ENCODE peak calls at places on chromosomes 16 and 17, in ten cellular contexts. I is Panc1, N is sigmoid colon, M is stomach, K is transverse colon, L is HCT116, D is GM23338, S is K562, Y is H1, H is HL-60. R is an unnamed sample.
A peak's percentile ranks its signal among the peaks of the same experiment; 100 is the strongest.

GRCh38 chr17:5711344-5711743 is 127.0 kb upstream of the NLRP1 start:
- DNase-seq in I (no peak), D (no peak), N (no peak), Y (no peak), M (no peak), S (no peak), K (no peak), H (no peak), L (no peak), R (no peak)

GRCh38 chr17:66386789-66387351 is 84.5 kb downstream of the PRKCA start:
- DNase-seq in S (no peak), H (no peak), D (no peak), M (no peak), Y (no peak), I (no peak), N (no peak), K (no peak), L (no peak), R (no peak)

GRCh38 chr17:18184143-18185007 is 747 bp downstream of the ALKBH5 start:
- DNase-seq in K (peak; percentile 57), L (no peak), S (peak; percentile 59), I (no peak), Y (peak; percentile 65), N (peak; percentile 88), M (peak; percentile 56), D (peak; percentile 70), H (peak; percentile 27), R (peak; percentile 27)

GRCh38 chr17:30366536-30366935 is 12.2 kb upstream of the CPD start:
- DNase-seq in D (no peak), L (no peak), Y (no peak), K (no peak), M (no peak), H (no peak), I (no peak), N (no peak), S (no peak), R (no peak)

GRCh38 chr17:81039096-81039495 is 4.1 kb downstream of the BAIAP2 start:
- DNase-seq in K (no peak), N (no peak), Y (no peak), I (no peak), L (no peak), M (no peak), S (no peak), H (no peak), D (no peak), R (no peak)

GRCh38 chr16:11833951-11834695 is 17.2 kb downstream of the RSL1D1 start:
- DNase-seq in L (no peak), I (no peak), Y (no peak), S (no peak), D (no peak), K (no peak), H (peak; percentile 81), M (no peak), N (no peak), R (no peak)

GRCh38 chr16:2066139-2066538 is 18.4 kb downstream of the TSC2 start:
- DNase-seq in I (no peak), M (no peak), N (no peak), Y (no peak), H (no peak), K (no peak), S (no peak), D (no peak), L (no peak), R (no peak)

GRCh38 chr17:69712801-69713311 is 298.4 kb downstream of the MAP2K6 start:
- DNase-seq in M (no peak), I (no peak), H (no peak), D (no peak), S (no peak), N (no peak), L (no peak), Y (no peak), K (no peak), R (no peak)

GRCh38 chr16:79599256-79599836 is 1.2 kb downstream of the MAF start:
- DNase-seq in Y (peak; percentile 69), M (no peak), H (no peak), K (no peak), N (peak; percentile 66), I (no peak), D (peak; percentile 45), S (no peak), L (no peak), R (peak; percentile 16)

GRCh38 chr16:12682441-12682840 is 121.2 kb downstream of the CPPED1 start:
- DNase-seq in H (no peak), N (no peak), I (no peak), D (no peak), K (no peak), S (peak; percentile 23), L (no peak), Y (no peak), M (no peak), R (no peak)

GRCh38 chr17:5226940-5227878 is 7.5 kb downstream of the SCIMP start:
- DNase-seq in S (no peak), K (no peak), D (no peak), Y (no peak), M (no peak), I (no peak), H (no peak), L (no peak), N (no peak), R (no peak)

GRCh38 chr17:28972437-28972836 is 21.1 kb upstream of the PHF12 start:
- DNase-seq in N (no peak), H (no peak), K (no peak), M (no peak), I (no peak), L (no peak), S (no peak), D (no peak), Y (no peak), R (no peak)

GRCh38 chr16:17657037-17657436 is 186.3 kb upstream of the XYLT1 start:
- DNase-seq in I (no peak), N (no peak), M (no peak), H (no peak), S (no peak), Y (peak; percentile 51), K (no peak), D (peak; percentile 42), L (no peak), R (no peak)

GRCh38 chr17:57935833-57936807 is 19.1 kb downstream of the CUEDC1 start:
- DNase-seq in M (no peak), D (peak; percentile 48), K (peak; percentile 49), I (no peak), N (peak; percentile 91), H (no peak), Y (no peak), S (no peak), L (no peak), R (no peak)
- TF ChIP-seq POLR2AphosphoS5 in M (no peak), D (no peak), K (no peak), I (no peak), N (peak; percentile 64), H (no peak), Y (no peak), S (no peak), L (no peak), R (peak; percentile 14)

GRCh38 chr16:20898938-20899502 is 1.1 kb downstream of the DCUN1D3 start:
- DNase-seq in I (no peak), L (no peak), S (no peak), Y (no peak), K (no peak), M (no peak), N (no peak), H (no peak), D (no peak), R (no peak)

GRCh38 chr16:20900299-20901067 is at the start of the genes DCUN1D3 and LYRM1:
- DNase-seq in Y (peak; percentile 91), S (peak; percentile 95), N (peak; percentile 99), H (peak; percentile 98), K (peak; percentile 96), L (peak; percentile 98), I (peak; percentile 92), M (peak; percentile 95), D (peak; percentile 98), R (peak; percentile 97)

GRCh38 chr16:20899503-20900298 is 457 bp downstream of the DCUN1D3 start:
- DNase-seq in H (no peak), D (no peak), Y (peak; percentile 51), K (no peak), M (no peak), N (no peak), I (no peak), S (no peak), L (no peak), R (no peak)

GRCh38 chr16:20897253-20897896 is 2.8 kb downstream of the DCUN1D3 start:
- DNase-seq in I (no peak), S (no peak), N (no peak), L (no peak), K (no peak), Y (no peak), H (no peak), M (no peak), D (no peak), R (no peak)

GRCh38 chr16:20897897-20898296 is 2.3 kb downstream of the DCUN1D3 start:
- DNase-seq in D (peak; percentile 30), S (no peak), M (no peak), H (no peak), Y (no peak), L (no peak), N (no peak), I (no peak), K (no peak), R (no peak)
- H3K4me3 ChIP-seq in D (peak overlapping the region; percentile 88), S (no peak overlapping the region), M (no peak overlapping the region), H (no peak overlapping the region), Y (no peak overlapping the region), L (no peak overlapping the region), N (no peak overlapping the region), I (peak overlapping the region; percentile 82), K (no peak overlapping the region), R (no peak overlapping the region)

GRCh38 chr17:19304209-19304608 is 58.3 kb downstream of the B9D1 start:
- DNase-seq in Y (no peak), K (peak; percentile 74), N (peak; percentile 72), I (no peak), H (peak; percentile 63), L (no peak), D (no peak), M (peak; percentile 53), S (peak; percentile 36), R (no peak)
- TF ChIP-seq POLR2AphosphoS5 in Y (no peak), K (no peak), N (no peak), I (no peak), H (peak; percentile 49), L (no peak), D (no peak), M (peak; percentile 26), S (no peak), R (no peak)

GRCh38 chr17:39194985-39195524 is 2.4 kb downstream of the CACNB1 start:
- DNase-seq in K (no peak), H (no peak), S (no peak), I (no peak), D (peak; percentile 58), Y (no peak), L (no peak), N (no peak), M (no peak), R (no peak)

GRCh38 chr17:39192901-39193300 is 4.6 kb downstream of the CACNB1 start:
- DNase-seq in D (no peak), N (no peak), S (no peak), I (no peak), M (no peak), L (no peak), K (no peak), H (no peak), Y (no peak), R (no peak)

GRCh38 chr17:39193346-39193745 is 4.1 kb downstream of the CACNB1 start:
- DNase-seq in N (no peak), D (no peak), S (no peak), H (no peak), L (no peak), I (no peak), M (no peak), Y (no peak), K (no peak), R (no peak)

GRCh38 chr17:39194089-39194984 is 3.1 kb downstream of the CACNB1 start:
- DNase-seq in Y (peak; percentile 65), I (no peak), K (peak; percentile 31), D (peak; percentile 75), N (peak; percentile 87), L (no peak), S (peak; percentile 93), H (peak; percentile 57), M (no peak), R (no peak)

GRCh38 chr17:39191750-39192510 is 5.5 kb downstream of the CACNB1 start:
- DNase-seq in Y (no peak), L (no peak), N (no peak), D (no peak), S (no peak), H (no peak), M (no peak), K (no peak), I (no peak), R (no peak)
- H3K4me3 ChIP-seq in Y (no peak overlapping the region), L (no peak overlapping the region), N (no peak overlapping the region), D (no peak overlapping the region), S (no peak overlapping the region), H (no peak overlapping the region), M (no peak overlapping the region), K (no peak overlapping the region), I (no peak overlapping the region), R (no peak overlapping the region)

R was measured in prostate gland.